ENCODE peak calls at places on chromosomes 11 and 22, in six cellular contexts. J, H, Z, M, Q and W are unnamed samples.
A peak's percentile ranks its signal among the peaks of the same experiment; 100 is the strongest.

GRCh38 chr11:19562156-19562555 is 150.5 kb upstream of the NAV2 start:
- DNase-seq in Q (no peak), J (no peak), M (no peak), H (no peak), Z (no peak), W (no peak)

GRCh38 chr11:11989774-11990744 is 18.4 kb downstream of the DKK3 start:
- DNase-seq in H (peak; percentile 53), Q (no peak), M (no peak), Z (no peak), J (no peak), W (no peak)

GRCh38 chr22:23522642-23523251 is 57.3 kb downstream of the IGLL1 start:
- DNase-seq in Z (no peak), J (peak; percentile 57), Q (no peak), H (no peak), M (peak; percentile 38), W (no peak)

GRCh38 chr11:73415854-73416615 is 39.8 kb downstream of the RELT start:
- DNase-seq in M (no peak), H (no peak), Q (no peak), J (no peak), Z (no peak), W (no peak)

GRCh38 chr11:83864412-83865057 is 578.4 kb upstream of the CCDC90B start:
- DNase-seq in H (no peak), Q (no peak), J (no peak), M (no peak), Z (no peak), W (no peak)

GRCh38 chr11:125948278-125949051 is 2.6 kb downstream of the VSIG10L2 start:
- DNase-seq in M (no peak), J (no peak), Q (no peak), Z (no peak), H (no peak), W (no peak)

GRCh38 chr11:85663781-85664560 is 958 bp downstream of the CREBZF start:
- DNase-seq in Z (peak; percentile 52), J (peak; percentile 74), M (peak; percentile 87), Q (peak; percentile 81), H (peak; percentile 87), W (peak; percentile 90)

GRCh38 chr22:46748948-46749681 is 11.1 kb upstream of the CERK start:
- DNase-seq in M (no peak), J (no peak), Z (no peak), H (peak; percentile 88), Q (no peak), W (peak; percentile 68)

GRCh38 chr22:46823248-46823647 is 60.8 kb downstream of the TBC1D22A start:
- DNase-seq in Z (no peak), Q (no peak), H (no peak), M (no peak), J (no peak), W (no peak)

GRCh38 chr11:20303451-20303965 is 60.0 kb upstream of the HTATIP2 start:
- DNase-seq in M (no peak), Z (no peak), J (no peak), H (no peak), Q (no peak), W (no peak)

GRCh38 chr11:1039481-1040427 is 3.2 kb upstream of the MUC6 start:
- DNase-seq in J (no peak), Q (no peak), H (no peak), M (peak; percentile 20), Z (no peak), W (no peak)

GRCh38 chr11:131637469-131638175 is 267.2 kb downstream of the NTM start:
- DNase-seq in J (no peak), M (no peak), Z (no peak), Q (no peak), H (no peak), W (no peak)

GRCh38 chr11:2302280-2302843 is 549 bp downstream of the TSPAN32 start:
- DNase-seq in Z (no peak), J (no peak), H (no peak), M (no peak), Q (peak; percentile 47), W (peak; percentile 23)

GRCh38 chr11:47147250-47147649 is 29.4 kb downstream of the ARFGAP2 start:
- DNase-seq in J (no peak), Z (no peak), Q (no peak), M (no peak), H (no peak), W (no peak)

GRCh38 chr22:21947040-21948014 is 5.3 kb downstream of the PPM1F start:
- DNase-seq in Z (no peak), M (peak; percentile 21), J (no peak), Q (no peak), H (no peak), W (no peak)

GRCh38 chr11:132142102-132142501 is 771.7 kb downstream of the NTM start:
- DNase-seq in H (no peak), Q (no peak), Z (no peak), J (no peak), M (no peak), W (no peak)

GRCh38 chr22:24029304-24029703 is 18.2 kb downstream of the CABIN1 start:
- DNase-seq in J (no peak), H (no peak), M (no peak), Q (no peak), Z (no peak), W (no peak)

GRCh38 chr22:46052801-46053562 is 76.0 kb upstream of the WNT7B start:
- DNase-seq in H (peak; percentile 78), J (no peak), Q (peak; percentile 66), M (peak; percentile 75), Z (no peak), W (peak; percentile 47)

GRCh38 chr11:118396097-118396501 is 5.3 kb upstream of the ATP5MG start:
- DNase-seq in J (no peak), M (no peak), Q (no peak), H (no peak), Z (no peak), W (no peak)

GRCh38 chr11:96054870-96055705 is 131.2 kb upstream of the MTMR2 start:
- DNase-seq in Z (peak; percentile 7), H (no peak), Q (no peak), M (no peak), J (no peak), W (no peak)

GRCh38 chr11:2521681-2522630 is 77.1 kb downstream of the KCNQ1 start:
- DNase-seq in M (peak; percentile 26), Z (no peak), H (peak; percentile 48), J (peak; percentile 16), Q (peak; percentile 35), W (peak; percentile 42)

GRCh38 chr11:46335858-46336600 is 11.2 kb upstream of the DGKZ start:
- DNase-seq in Z (no peak), J (no peak), H (no peak), M (no peak), Q (no peak), W (no peak)

GRCh38 chr11:31958086-31958735 is 132.7 kb upstream of the RCN1 start:
- DNase-seq in H (no peak), Q (peak; percentile 77), J (no peak), M (peak; percentile 73), Z (peak; percentile 38), W (peak; percentile 25)

GRCh38 chr22:45163074-45163416 is 680 bp upstream of the NUP50 start:
- DNase-seq in Z (peak; percentile 8), Q (no peak), M (peak; percentile 43), H (peak; percentile 71), J (no peak), W (no peak)

DNA sequence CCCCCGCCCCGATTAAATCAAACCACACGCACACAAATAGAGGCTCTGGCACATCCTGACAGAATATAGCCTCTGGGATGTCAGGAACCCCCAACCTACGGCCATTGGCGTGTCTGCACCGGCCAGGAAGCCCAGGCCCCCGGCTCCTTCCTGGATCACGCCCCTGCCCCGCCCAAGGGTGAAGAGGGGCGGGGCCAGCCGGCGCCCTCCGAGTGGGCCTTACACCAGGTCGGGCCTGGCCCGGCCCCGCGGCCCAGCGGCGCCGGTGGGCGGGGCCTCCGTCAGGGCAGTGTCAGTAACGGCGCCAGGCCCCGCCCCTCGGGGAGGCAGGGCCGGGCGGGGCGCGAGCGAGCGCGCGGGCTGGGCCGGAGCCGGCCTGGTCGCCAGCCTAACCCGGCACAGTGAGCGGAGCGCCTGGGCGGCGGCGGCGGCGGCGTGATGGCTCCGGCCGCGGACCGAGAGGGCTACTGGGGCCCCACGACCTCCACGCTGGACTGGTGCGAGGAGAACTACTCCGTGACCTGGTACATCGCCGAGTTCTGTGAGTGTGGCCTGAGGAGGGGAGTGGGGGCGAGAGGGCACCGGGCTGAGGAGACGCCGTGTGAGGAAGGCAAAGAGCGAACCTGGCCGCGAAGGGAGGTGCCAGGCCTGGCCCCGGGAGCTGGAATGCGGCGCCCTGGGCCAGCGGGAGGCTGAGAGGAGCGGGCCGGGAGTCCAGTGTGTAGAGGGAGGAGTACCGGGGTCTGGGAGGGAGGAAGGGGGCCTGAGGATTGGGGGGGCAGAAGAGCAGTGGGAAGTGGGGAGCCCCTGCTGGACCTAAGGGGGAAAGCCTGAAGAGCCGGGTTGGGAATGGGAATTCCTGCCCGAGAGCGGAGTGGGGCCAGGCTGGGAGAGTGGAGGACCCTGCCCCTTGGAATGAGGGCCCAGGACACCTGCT is at the start of gene ACER3:
- DNase-seq in M (peak; percentile 96), Z (peak; percentile 88), H (peak; percentile 94), J (peak; percentile 90), Q (peak; percentile 95), W (peak; percentile 96)
- H3K4me1 ChIP-seq in M (peaks cover 23% of the 10 kb centered on the region), Z (peaks cover 16% of the 10 kb centered on the region), H (peaks cover 7% of the 10 kb centered on the region), J (no peaks in the 10 kb centered on the region), Q (no peaks in the 10 kb centered on the region), W (peaks cover 24% of the 10 kb centered on the region)

GRCh38 chr11:130166457-130166784 is 6.8 kb downstream of the ST14 start:
- DNase-seq in Q (no peak), H (no peak), Z (peak; percentile 87), J (no peak), M (no peak), W (peak; percentile 73)
- TF ChIP-seq POLR2A in Q (no peak), H (no peak), Z (no peak), J (no peak), M (no peak), W (peak; percentile 90)

DNA sequence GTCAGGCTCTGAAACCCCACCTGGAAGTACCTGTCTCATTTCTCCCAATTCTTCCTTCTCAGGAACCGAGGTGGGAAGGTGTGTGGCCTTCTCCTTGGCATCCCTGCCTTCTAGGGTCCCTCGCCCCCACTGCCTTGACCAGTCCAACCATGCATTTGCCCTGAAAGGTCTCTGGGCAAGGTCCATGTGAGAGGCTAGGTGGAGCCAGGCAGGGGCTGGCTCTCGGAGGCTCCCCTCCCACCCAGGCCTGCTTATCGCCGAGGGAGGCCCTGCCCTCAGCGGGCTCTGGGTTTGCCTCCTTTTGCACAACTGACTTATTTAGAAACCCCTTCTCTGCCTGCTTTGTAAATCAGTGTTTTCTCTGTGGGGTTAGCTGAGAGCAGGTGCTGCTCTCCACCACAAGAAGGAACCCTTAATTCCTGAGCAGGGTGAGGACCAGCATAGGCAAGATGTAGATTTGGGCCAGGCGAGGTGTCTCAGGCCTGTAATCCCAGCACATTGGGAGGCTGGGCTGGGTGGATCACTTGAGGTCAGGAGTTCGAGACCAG is 47.7 kb downstream of the CD82 start:
- DNase-seq in J (no peak), Z (no peak), M (no peak), Q (no peak), H (no peak), W (no peak)
- H3K4me1 ChIP-seq in J (peaks cover 9% of the 10 kb centered on the region), Z (peaks cover 5% of the 10 kb centered on the region), M (peaks cover 30% of the 10 kb centered on the region), Q (no peaks in the 10 kb centered on the region), H (peaks cover 24% of the 10 kb centered on the region), W (peaks cover 45% of the 10 kb centered on the region)

DNA sequence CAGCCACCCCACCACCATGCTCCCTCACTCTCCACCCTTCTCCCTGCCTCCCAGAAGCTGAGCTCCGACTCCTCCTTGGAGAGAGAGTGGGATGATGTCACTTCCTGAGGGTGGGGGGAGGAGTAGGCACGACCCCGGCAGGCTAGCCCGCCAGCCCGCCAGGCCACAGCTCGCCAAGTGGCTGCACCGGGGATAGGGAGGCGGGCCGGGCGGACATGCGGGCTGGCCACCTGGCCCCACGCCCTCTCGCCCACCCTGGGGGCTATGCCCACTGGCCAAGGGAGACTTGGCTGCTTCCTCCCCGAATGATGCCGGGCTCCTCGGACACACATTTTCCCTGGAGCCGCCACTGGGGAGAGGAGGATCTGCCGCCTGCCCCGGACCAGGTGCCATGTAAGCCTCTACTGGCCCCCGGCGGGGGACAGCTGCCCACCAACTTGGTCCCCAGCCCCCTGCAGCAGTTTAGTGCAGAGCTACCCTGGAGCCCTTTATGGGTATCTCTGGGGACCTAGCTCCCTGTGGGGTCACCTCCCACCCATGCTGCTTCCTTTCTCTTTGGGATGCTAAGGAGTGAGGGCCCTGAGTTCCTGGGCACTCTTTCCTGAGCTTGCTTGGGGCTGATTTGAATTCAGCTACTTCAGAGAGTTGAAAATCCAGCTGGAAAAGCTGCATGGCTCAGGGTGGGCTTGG is 33.7 kb upstream of the MYRF start:
- DNase-seq in Z (no peak), M (no peak), Q (no peak), H (peak; percentile 85), J (peak; percentile 79), W (no peak)
- TF ChIP-seq POLR2A in Z (no peak), M (no peak), Q (no peak), H (no peak), J (no peak), W (no peak)